ENCODE peak calls at places on chromosomes 12 and 14, in eight cellular contexts. Y is NB4, A is IMR-90, Q is stomach, I is testis, V is H54, E is lower leg skin, S is A549. X is an unnamed sample.

GRCh38 chr14:60164717-60165546 is at the start of gene DHRS7:
- DNase-seq in V (peak; percentile 56), E (peak; percentile 95), I (peak; percentile 85), A (peak; percentile 71), Q (peak; percentile 85), S (peak; percentile 76), Y (peak; percentile 90), X (peak; percentile 98)

GRCh38 chr12:82659343-82660207 is 27.1 kb upstream of the TMTC2 start:
- DNase-seq in E (no peak), S (no peak), Q (no peak), Y (no peak), A (no peak), V (no peak), I (no peak), X (no peak)

GRCh38 chr12:88763536-88764100 is 183.3 kb upstream of the KITLG start:
- DNase-seq in E (no peak), Y (no peak), V (no peak), A (no peak), S (no peak), Q (no peak), I (no peak), X (no peak)

GRCh38 chr14:21525995-21526671 is at the start of gene SALL2:
- DNase-seq in Y (peak; percentile 44), A (peak; percentile 68), E (peak; percentile 93), S (peak; percentile 11), V (peak; percentile 11), I (peak; percentile 71), Q (peak; percentile 72), X (peak; percentile 84)

GRCh38 chr12:18430425-18431048 is 169.2 kb downstream of the PIK3C2G start:
- DNase-seq in E (no peak), A (peak; percentile 71), S (peak; percentile 20), Y (peak; percentile 68), Q (peak; percentile 40), V (peak; percentile 12), I (peak; percentile 66), X (no peak)

GRCh38 chr12:104668274-104668718 is 211.5 kb downstream of the CHST11 start:
- DNase-seq in Y (no peak), V (no peak), S (no peak), Q (no peak), I (peak; percentile 85), E (no peak), A (peak; percentile 62), X (no peak)

GRCh38 chr14:22875003-22875747 is 3.6 kb downstream of the LRP10 start:
- DNase-seq in Y (no peak), I (no peak), S (no peak), A (no peak), Q (no peak), V (no peak), E (no peak), X (no peak)

GRCh38 chr12:4434299-4434698 is 11.3 kb downstream of the FGF6 start:
- DNase-seq in V (no peak), E (peak; percentile 13), A (no peak), I (no peak), Q (no peak), Y (peak; percentile 20), S (no peak), X (no peak)

GRCh38 chr12:94941440-94941862 is 62.0 kb downstream of the NDUFA12 start:
- DNase-seq in Q (no peak), Y (no peak), I (no peak), S (no peak), A (peak; percentile 79), V (peak; percentile 31), E (no peak), X (no peak)

GRCh38 chr12:124489220-124489619 is 78.2 kb downstream of the NCOR2 start:
- DNase-seq in A (no peak), E (no peak), S (no peak), I (no peak), Q (no peak), Y (no peak), V (no peak), X (no peak)

GRCh38 chr12:7501031-7501585 is 2.5 kb downstream of the CD163 start:
- DNase-seq in Y (no peak), E (no peak), Q (no peak), S (no peak), I (no peak), V (no peak), A (peak; percentile 4), X (no peak)

GRCh38 chr12:53427905-53428594 is 4.4 kb downstream of the AMHR2 start:
- DNase-seq in I (no peak), Q (no peak), A (peak; percentile 97), V (peak; percentile 88), S (peak; percentile 89), Y (no peak), E (no peak), X (peak; percentile 1)

GRCh38 chr14:74425525-74426201 is 347 bp downstream of the SYNDIG1L start:
- DNase-seq in Y (peak; percentile 33), V (no peak), A (no peak), E (peak; percentile 63), I (peak; percentile 43), S (peak; percentile 55), Q (no peak), X (peak; percentile 79)

GRCh38 chr12:54750-55535 is 11.6 kb upstream of the IQSEC3 start:
- DNase-seq in Q (no peak), A (no peak), Y (peak; percentile 18), I (no peak), E (no peak), V (no peak), S (no peak), X (peak; percentile 72)

GRCh38 chr12:92771011-92771410 is 68.2 kb downstream of the PLEKHG7 start:
- DNase-seq in E (no peak), S (no peak), A (no peak), Y (peak; percentile 59), Q (no peak), V (no peak), I (no peak), X (no peak)

GRCh38 chr12:15563683-15564082 is 225.5 kb downstream of the EPS8 start:
- DNase-seq in Y (no peak), Q (no peak), S (no peak), E (no peak), I (no peak), A (peak; percentile 68), V (no peak), X (no peak)

GRCh38 chr14:103023881-103024473 is 33.4 kb downstream of the CDC42BPB start:
- DNase-seq in S (no peak), Q (no peak), A (peak; percentile 91), Y (peak; percentile 38), V (peak; percentile 65), I (no peak), E (no peak), X (peak; percentile 61)

GRCh38 chr14:52825085-52825484 is 33.7 kb upstream of the GNPNAT1 start:
- DNase-seq in E (no peak), I (no peak), Q (no peak), S (no peak), V (no peak), Y (no peak), A (no peak), X (no peak)

GRCh38 chr14:75615200-75615599 is 36.8 kb downstream of the FLVCR2 start:
- DNase-seq in Q (no peak), A (no peak), I (no peak), Y (peak; percentile 79), E (no peak), V (no peak), S (no peak), X (peak; percentile 75)

GRCh38 chr14:89586258-89587127 is 169.5 kb upstream of the FOXN3 start:
- DNase-seq in A (no peak), Q (no peak), V (no peak), S (no peak), E (no peak), Y (no peak), I (no peak), X (no peak)

GRCh38 chr12:57694459-57695019 is 607 bp downstream of the OS9 start:
- DNase-seq in V (no peak), Y (peak; percentile 10), Q (no peak), I (peak; percentile 23), S (no peak), E (no peak), A (no peak), X (no peak)

GRCh38 chr12:56286044-56286830 is 13.9 kb downstream of the CS start:
- DNase-seq in E (no peak), A (no peak), Q (no peak), I (no peak), Y (no peak), S (no peak), V (no peak), X (no peak)

GRCh38 chr12:66048843-66049537 is 81.6 kb downstream of the LLPH start:
- DNase-seq in Y (no peak), Q (no peak), A (peak; percentile 47), V (no peak), S (no peak), E (no peak), I (no peak), X (no peak)

GRCh38 chr12:46209165-46209564 is 59.7 kb downstream of the SLC38A1 start:
- DNase-seq in Y (no peak), V (no peak), S (no peak), E (no peak), A (peak; percentile 51), I (no peak), Q (no peak), X (no peak)

GRCh38 chr14:76644875-76645518 is 116.3 kb upstream of the VASH1 start:
- DNase-seq in S (peak; percentile 58), Q (no peak), E (peak; percentile 76), A (peak; percentile 12), I (peak; percentile 41), Y (peak; percentile 49), V (peak; percentile 34), X (no peak)

GRCh38 chr14:50116221-50116956 is at the start of gene VCPKMT:
- DNase-seq in V (peak; percentile 57), Q (peak; percentile 97), E (peak; percentile 99), S (peak; percentile 76), I (peak; percentile 96), Y (peak; percentile 93), A (peak; percentile 86), X (peak; percentile 99)
- TF ChIP-seq POLR2A in V (peak; percentile 75), Q (peak; percentile 78), E (no peak), S (peak; percentile 91), I (peak; percentile 71), Y (peak; percentile 88), A (peak; percentile 86), X (peak; percentile 83)

GRCh38 chr14:64337901-64338615 is 43.9 kb upstream of the ESR2 start:
- DNase-seq in S (peak; percentile 49), Q (peak; percentile 31), E (peak; percentile 94), A (peak; percentile 58), I (peak; percentile 79), Y (peak; percentile 62), V (peak; percentile 39), X (peak; percentile 95)

GRCh38 chr14:64340560-64341196 is 46.5 kb upstream of the ESR2 start:
- DNase-seq in V (no peak), A (no peak), Q (no peak), Y (no peak), I (no peak), E (no peak), S (no peak), X (no peak)

GRCh38 chr14:64338616-64339316 is 44.6 kb upstream of the ESR2 start:
- DNase-seq in A (peak; percentile 98), Y (peak; percentile 99), V (peak; percentile 95), S (peak; percentile 99), I (peak; percentile 99), Q (peak; percentile 94), E (peak; percentile 97), X (peak; percentile 96)
- TF ChIP-seq POLR2A in A (no peak), Y (peak; percentile 82), V (peak; percentile 67), S (peak; percentile 96), I (peak; percentile 19), Q (no peak), E (no peak), X (no peak)

GRCh38 chr14:100566119-100566518 is 21.1 kb downstream of the BEGAIN start:
- DNase-seq in A (no peak), I (no peak), S (no peak), Y (no peak), V (no peak), E (no peak), Q (peak; percentile 70), X (no peak)
- TF ChIP-seq POLR2A in A (no peak), I (no peak), S (no peak), Y (no peak), V (no peak), E (no peak), Q (no peak), X (no peak)

GRCh38 chr12:75480469-75480949 is at the start of gene GLIPR1:
- DNase-seq in Y (peak; percentile 95), V (peak; percentile 42), S (peak; percentile 44), E (peak; percentile 89), A (peak; percentile 99), I (peak; percentile 73), Q (peak; percentile 57), X (peak; percentile 90)
- TF ChIP-seq POLR2A in Y (peak; percentile 54), V (no peak), S (peak; percentile 37), E (no peak), A (peak; percentile 98), I (no peak), Q (no peak), X (peak; percentile 67)

X was measured in spleen.